ENCODE peak calls at places on chromosomes 1 and 21, in seven cellular contexts. K, T, X, C, W, D and R are unnamed samples.

GRCh38 chr1:150302338-150302737 is 8.7 kb downstream of the MRPS21 start:
- DNase-seq in K (no peak), T (no peak), X (no peak), C (no peak), W (no peak), D (peak), R (no peak)

GRCh38 chr1:59714219-59714618 is 100.5 kb upstream of the HOOK1 start:
- DNase-seq in K (no peak), T (no peak), X (no peak), C (no peak), W (no peak), D (no peak), R (peak)

GRCh38 chr1:203081465-203082355 is 4.1 kb downstream of the MYOG start:
- DNase-seq in K (no peak), T (no peak), X (no peak), C (no peak), W (no peak), D (no peak), R (no peak)

GRCh38 chr21:42149656-42150457 is 69.1 kb upstream of the ABCG1 start:
- DNase-seq in K (no peak), T (no peak), X (no peak), C (no peak), W (no peak), D (no peak), R (no peak)

GRCh38 chr1:154568165-154568815 is 712 bp downstream of the CHRNB2 start:
- DNase-seq in K (no peak), T (no peak), X (no peak), C (no peak), W (no peak), D (no peak), R (no peak)

GRCh38 chr1:226111865-226112395 is 49.4 kb downstream of the H3-3A start:
- DNase-seq in K (no peak), T (no peak), X (no peak), C (no peak), W (no peak), D (peak), R (no peak)

GRCh38 chr1:58724483-58724882 is 24.6 kb upstream of the MYSM1 start:
- DNase-seq in K (no peak), T (no peak), X (no peak), C (no peak), W (no peak), D (no peak), R (no peak)

GRCh38 chr1:210817385-210818275 is 316.3 kb downstream of the KCNH1 start:
- DNase-seq in K (no peak), T (no peak), X (no peak), C (no peak), W (no peak), D (no peak), R (no peak)

GRCh38 chr1:84164567-84165021 is 20.5 kb downstream of the PRKACB start:
- DNase-seq in K (no peak), T (no peak), X (no peak), C (no peak), W (no peak), D (no peak), R (no peak)

GRCh38 chr1:22228505-22228911 is 85.6 kb upstream of the WNT4 start:
- DNase-seq in K (peak), T (no peak), X (no peak), C (no peak), W (peak), D (no peak), R (no peak)

GRCh38 chr1:25805863-25806225 is 5.9 kb downstream of the SELENON start:
- DNase-seq in K (no peak), T (no peak), X (no peak), C (no peak), W (no peak), D (peak), R (no peak)

GRCh38 chr1:84774674-84775548 is 84.7 kb upstream of the SSX2IP start:
- DNase-seq in K (peak), T (no peak), X (peak), C (no peak), W (no peak), D (no peak), R (no peak)

GRCh38 chr1:51648180-51649109 is 31.6 kb downstream of the OSBPL9 start:
- DNase-seq in K (peak), T (no peak), X (peak), C (no peak), W (peak), D (no peak), R (no peak)

GRCh38 chr1:154550657-154551056 is 7.8 kb downstream of the UBE2Q1 start:
- DNase-seq in K (no peak), T (no peak), X (no peak), C (no peak), W (no peak), D (no peak), R (no peak)

GRCh38 chr1:21966247-21967000 is 10.4 kb upstream of the CELA3B start:
- DNase-seq in K (no peak), T (peak), X (peak), C (no peak), W (no peak), D (no peak), R (no peak)

GRCh38 chr1:19133360-19133759 is 76.7 kb downstream of the UBR4 start:
- DNase-seq in K (no peak), T (no peak), X (no peak), C (no peak), W (no peak), D (no peak), R (no peak)

GRCh38 chr1:101259744-101260148 is 22.9 kb downstream of the S1PR1 start:
- DNase-seq in K (no peak), T (peak), X (peak), C (no peak), W (no peak), D (no peak), R (peak)

GRCh38 chr1:21396516-21396915 is 43.4 kb upstream of the NBPF3 start:
- DNase-seq in K (no peak), T (no peak), X (no peak), C (no peak), W (no peak), D (no peak), R (no peak)

GRCh38 chr1:198848206-198848605 is 209.4 kb downstream of the PTPRC start:
- DNase-seq in K (no peak), T (no peak), X (peak), C (no peak), W (no peak), D (no peak), R (no peak)

GRCh38 chr1:2894381-2895041 is 93.0 kb upstream of the TTC34 start:
- DNase-seq in K (no peak), T (no peak), X (no peak), C (no peak), W (no peak), D (no peak), R (no peak)

GRCh38 chr1:7406641-7407546 is 364.2 kb upstream of the VAMP3 start:
- DNase-seq in K (no peak), T (no peak), X (no peak), C (no peak), W (no peak), D (no peak), R (no peak)

GRCh38 chr1:219283541-219283940 is 109.9 kb downstream of the LYPLAL1 start:
- DNase-seq in K (no peak), T (no peak), X (no peak), C (no peak), W (no peak), D (no peak), R (no peak)

GRCh38 chr21:41048636-41049035 is 119.3 kb upstream of the BACE2 start:
- DNase-seq in K (no peak), T (no peak), X (no peak), C (no peak), W (no peak), D (no peak), R (no peak)

GRCh38 chr1:233790662-233791371 is 113.7 kb upstream of the SLC35F3 start:
- DNase-seq in K (peak), T (peak), X (peak), C (no peak), W (peak), D (peak), R (peak)

GRCh38 chr1:151513626-151514101 is 2.5 kb downstream of the CGN start:
- DNase-seq in K (peak), T (no peak), X (no peak), C (no peak), W (peak), D (no peak), R (peak)

GRCh38 chr1:229461032-229461668 is 27.3 kb upstream of the ACTA1 start:
- DNase-seq in K (no peak), T (no peak), X (no peak), C (no peak), W (no peak), D (no peak), R (no peak)

GRCh38 chr1:97870574-97870973 is 50.3 kb downstream of the DPYD start:
- DNase-seq in K (no peak), T (no peak), X (no peak), C (no peak), W (no peak), D (no peak), R (no peak)

GRCh38 chr1:237124856-237125462 is 83.0 kb downstream of the RYR2 start:
- DNase-seq in K (peak), T (no peak), X (peak), C (no peak), W (no peak), D (no peak), R (peak)

GRCh38 chr1:12518956-12519707 is 98.9 kb downstream of the DHRS3 start:
- DNase-seq in K (no peak), T (peak), X (peak), C (no peak), W (no peak), D (no peak), R (no peak)

GRCh38 chr1:98704474-98704873 is 43.0 kb downstream of the SNX7 start:
- DNase-seq in K (peak), T (no peak), X (peak), C (no peak), W (no peak), D (peak), R (no peak)

GRCh38 chr21:36835383-36835795 is 131.1 kb downstream of the HLCS start:
- DNase-seq in K (no peak), T (peak), X (peak), C (no peak), W (no peak), D (no peak), R (peak)

GRCh38 chr21:14913576-14914146 is 151.1 kb downstream of the NRIP1 start:
- DNase-seq in K (no peak), T (no peak), X (no peak), C (no peak), W (no peak), D (no peak), R (no peak)

GRCh38 chr1:205312866-205313680 is 8.5 kb downstream of the NUAK2 start:
- DNase-seq in K (peak), T (no peak), X (no peak), C (no peak), W (no peak), D (no peak), R (no peak)

GRCh38 chr1:84363019-84363418 is 35.3 kb upstream of the DNASE2B start:
- DNase-seq in K (no peak), T (no peak), X (no peak), C (no peak), W (no peak), D (peak), R (no peak)

GRCh38 chr1:76093931-76094330 is 19.4 kb downstream of the ST6GALNAC3 start:
- DNase-seq in K (no peak), T (no peak), X (no peak), C (no peak), W (no peak), D (no peak), R (no peak)